ENCODE peak calls at places on chromosomes 12 and 14, in four cellular contexts. T, J, W and C are unnamed samples.
A peak's percentile ranks its signal among the peaks of the same experiment; 100 is the strongest.

GRCh38 chr12:19584734-19585133 is 145.4 kb downstream of the AEBP2 start:
- DNase-seq in T (no peak), J (no peak), W (no peak), C (no peak)

GRCh38 chr14:39957987-39958386 is 525.8 kb upstream of the FBXO33 start:
- DNase-seq in T (no peak), J (no peak), W (no peak), C (no peak)

GRCh38 chr12:132397152-132397933 is 68.0 kb upstream of the GALNT9 start:
- DNase-seq in T (peak; percentile 13), J (no peak), W (no peak), C (peak; percentile 31)

GRCh38 chr14:69441948-69442347 is 42.6 kb upstream of the PLEKHD1 start:
- DNase-seq in T (no peak), J (no peak), W (no peak), C (no peak)

GRCh38 chr14:79117561-79117960 is 947.4 kb downstream of the NRXN3 start:
- DNase-seq in T (no peak), J (no peak), W (no peak), C (no peak)

GRCh38 chr12:47986832-47987231 is 17.4 kb downstream of the COL2A1 start:
- DNase-seq in T (no peak), J (no peak), W (no peak), C (no peak)

GRCh38 chr14:51616724-51617409 is 34.8 kb upstream of the FRMD6 start:
- DNase-seq in T (no peak), J (peak; percentile 91), W (peak; percentile 94), C (no peak)

GRCh38 chr14:59424707-59425106 is 40.5 kb downstream of the GPR135 start:
- DNase-seq in T (no peak), J (no peak), W (no peak), C (no peak)

GRCh38 chr12:39277416-39277815 is 165.5 kb downstream of the KIF21A start:
- DNase-seq in T (no peak), J (no peak), W (no peak), C (no peak)

GRCh38 chr14:96189288-96189711 is 15.3 kb upstream of the BDKRB2 start:
- DNase-seq in T (no peak), J (no peak), W (peak; percentile 97), C (peak; percentile 62)

GRCh38 chr12:49092816-49093406 is 1.7 kb downstream of the DHH start:
- DNase-seq in T (no peak), J (no peak), W (no peak), C (no peak)

GRCh38 chr12:6953417-6954315 is 2.5 kb downstream of the PTPN6 start:
- DNase-seq in T (peak; percentile 83), J (no peak), W (no peak), C (peak; percentile 83)

GRCh38 chr12:123139926-123140674 is 10.8 kb downstream of the PITPNM2 start:
- DNase-seq in T (no peak), J (peak; percentile 61), W (peak; percentile 57), C (no peak)

GRCh38 chr14:50801706-50802105 is 29.3 kb downstream of the NIN start:
- DNase-seq in T (no peak), J (no peak), W (peak; percentile 73), C (no peak)

GRCh38 chr14:104437703-104438102 is 141.9 kb upstream of the C14orf180 start:
- DNase-seq in T (no peak), J (no peak), W (no peak), C (no peak)

GRCh38 chr14:52275372-52275771 is 7.9 kb downstream of the PTGDR start:
- DNase-seq in T (no peak), J (no peak), W (no peak), C (no peak)

GRCh38 chr12:12696562-12697383 is 790 bp upstream of the GPR19 start:
- DNase-seq in T (peak; percentile 95), J (peak; percentile 73), W (peak; percentile 76), C (peak; percentile 95)

GRCh38 chr12:25438638-25439037 is 114.4 kb downstream of the LMNTD1 start:
- DNase-seq in T (no peak), J (no peak), W (peak; percentile 63), C (no peak)

GRCh38 chr14:88630565-88630964 is 67.7 kb downstream of the ZC3H14 start:
- DNase-seq in T (no peak), J (no peak), W (peak; percentile 77), C (no peak)

GRCh38 chr12:7190268-7191055 is 976 bp downstream of the PEX5 start:
- DNase-seq in T (no peak), J (peak; percentile 12), W (peak; percentile 6), C (peak; percentile 58)

GRCh38 chr12:56261503-56262230 is 3.5 kb upstream of the ANKRD52 start:
- DNase-seq in T (no peak), J (no peak), W (peak; percentile 71), C (no peak)

GRCh38 chr14:66403183-66403582 is 83.0 kb upstream of the CCDC196 start:
- DNase-seq in T (no peak), J (peak; percentile 40), W (peak; percentile 28), C (no peak)

GRCh38 chr12:51269174-51270066 is 795 bp downstream of the SMAGP start:
- DNase-seq in T (peak; percentile 74), J (peak; percentile 54), W (no peak), C (peak; percentile 81)

GRCh38 chr12:126944684-126945083 is 1322.3 kb upstream of the TMEM132C start:
- DNase-seq in T (no peak), J (no peak), W (no peak), C (no peak)

GRCh38 chr12:127363392-127363791 is 903.6 kb upstream of the TMEM132C start:
- DNase-seq in T (no peak), J (no peak), W (no peak), C (no peak)

GRCh38 chr12:103469716-103470115 is 26.1 kb downstream of the C12orf42 start:
- DNase-seq in T (no peak), J (no peak), W (no peak), C (no peak)

DNA sequence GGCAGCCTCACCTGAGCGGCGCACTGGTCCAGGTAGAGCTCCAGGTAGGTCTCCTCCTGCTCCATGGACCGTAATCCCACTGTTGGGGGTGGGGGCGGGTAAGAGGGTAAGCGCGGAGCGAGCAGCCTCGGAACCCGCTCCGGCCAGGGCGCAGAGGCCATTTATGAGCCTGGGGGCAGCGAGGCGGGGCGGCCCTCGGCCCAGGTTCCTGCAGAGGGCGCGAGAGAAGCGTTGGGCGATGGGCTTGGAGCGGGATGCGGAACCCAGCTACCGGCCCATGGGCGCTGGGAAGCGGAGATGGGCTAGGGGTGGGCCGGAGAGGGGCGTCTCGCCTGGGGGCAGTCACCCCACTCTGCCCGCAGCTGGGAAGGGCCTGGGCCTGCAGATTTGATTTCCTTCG is at the start of gene TBPL2:
- DNase-seq in T (no peak), J (no peak), W (no peak), C (no peak)
- TF ChIP-seq CTCF in T (no peak), J (no peak), W (peak; percentile 11), C (no peak)

GRCh38 chr14:73283592-73284379 is 46.5 kb downstream of the PAPLN start:
- DNase-seq in T (no peak), J (no peak), W (peak; percentile 42), C (no peak)

GRCh38 chr14:73289308-73289707 is 52.0 kb downstream of the PAPLN start:
- DNase-seq in T (no peak), J (no peak), W (no peak), C (no peak)

GRCh38 chr14:73285979-73286378 is 48.7 kb downstream of the PAPLN start:
- DNase-seq in T (no peak), J (no peak), W (no peak), C (no peak)

GRCh38 chr14:73287071-73287470 is 49.8 kb downstream of the PAPLN start:
- DNase-seq in T (no peak), J (no peak), W (no peak), C (no peak)

DNA sequence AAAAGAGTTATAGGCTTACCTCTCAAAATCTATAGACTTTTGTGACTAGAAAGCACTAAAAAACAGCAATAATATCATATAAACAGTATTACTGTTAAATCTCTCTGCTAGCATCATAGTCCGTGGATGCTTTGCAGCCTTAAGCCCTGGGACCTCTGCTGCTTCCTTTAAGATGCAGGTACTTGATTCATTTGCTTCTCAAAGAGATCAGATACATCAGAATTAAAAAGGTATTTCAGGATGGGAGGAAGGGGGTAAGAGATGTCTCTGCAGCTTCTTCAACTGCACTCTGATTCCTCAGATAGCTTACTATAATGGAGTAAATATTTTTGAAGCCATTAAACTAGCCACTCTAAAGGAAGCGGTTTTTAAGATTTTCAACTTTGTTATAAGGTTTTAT is 49.3 kb downstream of the PAPLN start:
- DNase-seq in T (no peak), J (no peak), W (no peak), C (no peak)
- H3K4me3 ChIP-seq in T (no peak overlapping the region), J (no peak overlapping the region), W (no peak overlapping the region), C (no peak overlapping the region)

GRCh38 chr14:93049867-93050331 is 65.8 kb downstream of the ITPK1 start:
- DNase-seq in T (no peak), J (no peak), W (no peak), C (no peak)

GRCh38 chr14:93049295-93049694 is 66.4 kb downstream of the ITPK1 start:
- DNase-seq in T (no peak), J (no peak), W (no peak), C (no peak)

GRCh38 chr14:93051600-93052546 is 63.9 kb downstream of the ITPK1 start:
- DNase-seq in T (no peak), J (no peak), W (no peak), C (no peak)

GRCh38 chr14:93048843-93049242 is 66.9 kb downstream of the ITPK1 start:
- DNase-seq in T (no peak), J (no peak), W (no peak), C (no peak)

DNA sequence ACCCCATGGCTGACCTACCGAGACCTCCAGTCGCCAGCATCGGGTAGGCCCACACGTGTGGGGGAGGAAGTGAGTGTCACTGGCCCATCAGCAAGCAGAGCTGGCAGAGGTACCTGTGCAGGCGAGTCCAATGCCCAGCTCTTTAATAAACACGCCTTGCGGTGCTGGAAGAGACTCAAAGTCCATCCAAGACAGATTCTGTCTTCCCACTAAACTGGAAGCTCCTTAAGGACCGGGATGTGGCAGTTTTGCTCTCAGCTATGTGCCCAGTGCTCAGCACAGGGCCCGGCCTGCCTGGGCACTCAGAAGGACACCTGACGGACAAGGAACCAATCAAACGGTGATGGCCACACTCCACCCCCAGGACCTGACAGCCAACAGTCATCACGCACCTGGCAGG is 65.0 kb downstream of the ITPK1 start:
- DNase-seq in T (no peak), J (no peak), W (no peak), C (no peak)
- H3K4me1 ChIP-seq in T (peaks cover 11% of the 10 kb centered on the region), J (peaks cover 48% of the 10 kb centered on the region), W (peaks cover 10% of the 10 kb centered on the region), C (peaks cover 28% of the 10 kb centered on the region)

DNA sequence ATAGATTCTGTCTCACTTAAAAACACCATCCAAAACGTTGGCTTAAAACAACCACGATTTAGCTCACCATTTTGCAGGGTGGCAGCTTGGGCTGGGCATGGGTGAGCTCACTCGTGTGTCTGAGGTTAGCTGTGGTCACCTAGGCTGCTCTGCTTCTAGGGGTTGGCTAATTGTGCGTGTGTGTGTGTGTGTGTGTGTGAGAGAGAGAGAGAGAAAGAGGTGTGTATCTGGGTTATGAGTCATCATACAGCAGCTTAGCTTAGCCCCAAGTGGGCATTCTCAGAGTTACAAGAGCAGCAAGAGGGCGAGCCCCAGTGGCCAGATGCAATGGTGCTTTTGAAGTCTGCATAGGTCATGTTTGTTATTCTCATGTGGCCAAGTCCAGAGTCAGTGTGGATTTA is 6.0 kb downstream of the FBXW8 start:
- DNase-seq in T (peak; percentile 61), J (peak; percentile 95), W (peak; percentile 84), C (peak; percentile 65)
- TF ChIP-seq CTCF in T (no peak), J (peak; percentile 82), W (peak; percentile 39), C (no peak)

DNA sequence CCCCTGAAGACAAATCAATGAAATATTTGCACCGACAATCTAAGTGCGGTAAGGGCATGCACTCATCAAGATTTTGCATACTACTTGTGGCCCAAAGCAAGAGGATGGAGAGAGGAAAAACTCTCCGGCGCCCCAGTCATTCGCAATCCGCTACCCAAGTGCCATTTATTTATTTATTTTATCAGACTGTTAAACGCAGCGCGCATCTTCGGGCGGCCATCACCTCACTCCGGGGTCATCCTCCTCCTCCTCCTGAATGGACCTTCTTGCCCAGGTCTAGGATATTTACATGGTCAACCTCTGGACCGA is 1.2 kb downstream of the NOVA1 start:
- DNase-seq in T (no peak), J (no peak), W (peak; percentile 1), C (no peak)
- H3K4me3 ChIP-seq in T (peak overlapping the region; percentile 38), J (no peak overlapping the region), W (peak overlapping the region; percentile 95), C (peak overlapping the region; percentile 57)